ENCODE peak calls at places on chromosome 2, in five cellular contexts. W is K562, F is SW480, I is right cardiac atrium, S is psoas muscle. E is an unnamed sample.
A peak's percentile ranks its signal among the peaks of the same experiment; 100 is the strongest.

GRCh38 chr2:69946351-69947077 is 14.9 kb downstream of the ASPRV1 start:
- DNase-seq in W (no peak), F (peak; percentile 92), I (no peak), S (no peak), E (no peak)

GRCh38 chr2:1605659-1606400 is 138.5 kb downstream of the PXDN start:
- DNase-seq in W (no peak), F (no peak), I (peak; percentile 72), S (peak; percentile 38), E (no peak)

GRCh38 chr2:37786153-37786809 is 114.8 kb upstream of the CDC42EP3 start:
- DNase-seq in W (no peak), F (no peak), I (no peak), S (no peak), E (no peak)

GRCh38 chr2:42848726-42849290 is 56.4 kb upstream of the HAAO start:
- DNase-seq in W (no peak), F (no peak), I (no peak), S (no peak), E (no peak)

GRCh38 chr2:144660518-144661316 is 140.8 kb upstream of the ZEB2 start:
- DNase-seq in W (no peak), F (no peak), I (no peak), S (no peak), E (no peak)

GRCh38 chr2:167196461-167197252 is 308.4 kb downstream of the XIRP2 start:
- DNase-seq in W (no peak), F (no peak), I (peak; percentile 65), S (peak; percentile 26), E (no peak)

GRCh38 chr2:221635949-221636348 is 63.8 kb upstream of the EPHA4 start:
- DNase-seq in W (no peak), F (peak; percentile 5), I (no peak), S (no peak), E (no peak)

GRCh38 chr2:10042301-10043161 is 819 bp upstream of the KLF11 start:
- DNase-seq in W (peak; percentile 35), F (peak; percentile 30), I (peak; percentile 95), S (peak; percentile 88), E (peak; percentile 89)

GRCh38 chr2:183162362-183162761 is 38.1 kb downstream of the NUP35 start:
- DNase-seq in W (no peak), F (no peak), I (no peak), S (no peak), E (no peak)

GRCh38 chr2:75041791-75042231 is 83.4 kb downstream of the POLE4 start:
- DNase-seq in W (no peak), F (no peak), I (no peak), S (no peak), E (no peak)

GRCh38 chr2:24164416-24164973 is 10.4 kb upstream of the FAM228A start:
- DNase-seq in W (peak; percentile 70), F (peak; percentile 39), I (peak; percentile 47), S (no peak), E (no peak)

GRCh38 chr2:86704482-86704971 is 15.6 kb upstream of the RMND5A start:
- DNase-seq in W (no peak), F (peak; percentile 92), I (peak; percentile 43), S (no peak), E (peak; percentile 18)

GRCh38 chr2:70991742-70992141 is 2.9 kb downstream of the TEX261 start:
- DNase-seq in W (peak; percentile 2), F (no peak), I (no peak), S (no peak), E (no peak)

GRCh38 chr2:131673400-131674173 is 145.9 kb downstream of the CCDC74A start:
- DNase-seq in W (peak; percentile 49), F (peak; percentile 70), I (peak; percentile 92), S (peak; percentile 80), E (peak; percentile 83)

GRCh38 chr2:64602436-64602835 is 51.3 kb downstream of the SERTAD2 start:
- DNase-seq in W (no peak), F (no peak), I (no peak), S (no peak), E (no peak)

GRCh38 chr2:221225752-221226151 is 346.4 kb downstream of the EPHA4 start:
- DNase-seq in W (no peak), F (no peak), I (no peak), S (no peak), E (no peak)

GRCh38 chr2:207008105-207008990 is 69.0 kb downstream of the CPO start:
- DNase-seq in W (peak; percentile 7), F (no peak), I (no peak), S (no peak), E (no peak)

GRCh38 chr2:65228249-65228750 is 669 bp downstream of the ACTR2 start:
- DNase-seq in W (no peak), F (peak; percentile 89), I (peak; percentile 33), S (no peak), E (no peak)

GRCh38 chr2:197705143-197705911 is at the start of gene MARS2:
- DNase-seq in W (peak; percentile 87), F (peak; percentile 88), I (peak; percentile 98), S (peak; percentile 96), E (peak; percentile 94)

GRCh38 chr2:152400607-152401214 is 65.7 kb downstream of the FMNL2 start:
- DNase-seq in W (no peak), F (no peak), I (no peak), S (no peak), E (no peak)

GRCh38 chr2:237700583-237701032 is 73.2 kb downstream of the LRRFIP1 start:
- DNase-seq in W (no peak), F (no peak), I (peak; percentile 89), S (peak; percentile 66), E (no peak)

GRCh38 chr2:45439788-45440773 is 171.0 kb downstream of the SRBD1 start:
- DNase-seq in W (no peak), F (peak; percentile 14), I (no peak), S (no peak), E (no peak)

GRCh38 chr2:217273158-217273557 is 413.3 kb upstream of the TNP1 start:
- DNase-seq in W (no peak), F (no peak), I (no peak), S (no peak), E (no peak)

GRCh38 chr2:42200534-42201227 is 31.5 kb downstream of the EML4 start:
- DNase-seq in W (no peak), F (no peak), I (no peak), S (no peak), E (no peak)

GRCh38 chr2:72785517-72785916 is 40.3 kb downstream of the EXOC6B start:
- DNase-seq in W (no peak), F (no peak), I (no peak), S (no peak), E (no peak)

GRCh38 chr2:206642075-206643025 is at the start of gene FAM237A:
- DNase-seq in W (peak; percentile 23), F (no peak), I (peak; percentile 61), S (peak; percentile 12), E (no peak)

GRCh38 chr2:152523091-152523490 is 188.1 kb downstream of the FMNL2 start:
- DNase-seq in W (no peak), F (no peak), I (no peak), S (no peak), E (no peak)

GRCh38 chr2:47257837-47258436 is 102.8 kb upstream of the STPG4 start:
- DNase-seq in W (no peak), F (no peak), I (no peak), S (no peak), E (no peak)

E was measured in ovary.